ENCODE peak calls at places on chromosomes 2 and 18, in ten cellular contexts. Y, O, K, C, S, R, E, D, G and V are unnamed samples.

GRCh38 chr2:144509548-144510205 is 10.2 kb downstream of the ZEB2 start:
- DNase-seq in O (no peak), D (no peak), E (no peak), Y (no peak), K (no peak), G (no peak), C (no peak), R (no peak), S (no peak), V (no peak)

GRCh38 chr2:110206056-110206455 is 1.2 kb upstream of the NPHP1 start:
- DNase-seq in Y (no peak), G (no peak), E (peak; percentile 54), R (no peak), O (no peak), K (no peak), C (no peak), D (no peak), S (no peak), V (no peak)

GRCh38 chr2:147033046-147033445 is 811.8 kb upstream of the ACVR2A start:
- DNase-seq in E (peak; percentile 42), S (no peak), O (no peak), C (no peak), G (peak; percentile 38), D (no peak), R (no peak), K (no peak), Y (no peak), V (no peak)

GRCh38 chr2:105388971-105389381 is 9.9 kb downstream of the FHL2 start:
- DNase-seq in D (no peak), Y (no peak), K (no peak), E (peak; percentile 99), C (no peak), S (no peak), R (no peak), O (no peak), G (no peak), V (no peak)

GRCh38 chr2:214569419-214570035 is 158.7 kb downstream of the VWC2L start:
- DNase-seq in K (no peak), Y (no peak), G (no peak), R (no peak), O (no peak), S (no peak), E (no peak), C (no peak), D (no peak), V (no peak)

GRCh38 chr2:231565915-231566594 is 26.6 kb upstream of the TEX44 start:
- DNase-seq in R (no peak), D (no peak), C (no peak), S (no peak), Y (no peak), O (no peak), E (no peak), K (no peak), G (no peak), V (no peak)

GRCh38 chr2:222608081-222608480 is 47.8 kb downstream of the FARSB start:
- DNase-seq in C (no peak), R (no peak), K (no peak), S (no peak), E (no peak), D (no peak), Y (no peak), O (no peak), G (no peak), V (no peak)

GRCh38 chr2:151326532-151326931 is 30.9 kb upstream of the TNFAIP6 start:
- DNase-seq in O (no peak), E (peak; percentile 20), C (no peak), R (no peak), K (no peak), G (no peak), D (no peak), S (no peak), Y (no peak), V (no peak)

GRCh38 chr18:13756261-13756660 is 29.8 kb downstream of the RNMT start:
- DNase-seq in O (no peak), C (peak; percentile 25), G (no peak), R (no peak), D (no peak), K (no peak), E (no peak), S (no peak), Y (no peak), V (no peak)

GRCh38 chr2:101147971-101148370 is 3.2 kb downstream of the TBC1D8 start:
- DNase-seq in K (no peak), Y (no peak), R (no peak), E (no peak), D (no peak), S (no peak), C (no peak), G (no peak), O (no peak), V (no peak)

GRCh38 chr2:219045937-219046550 is 4.7 kb upstream of the CFAP65 start:
- DNase-seq in C (no peak), G (no peak), O (no peak), D (no peak), S (no peak), Y (no peak), K (peak; percentile 63), R (no peak), E (peak; percentile 25), V (peak; percentile 48)

GRCh38 chr2:71665168-71666093 is 212.1 kb downstream of the DYSF start:
- DNase-seq in O (no peak), E (no peak), Y (peak; percentile 54), C (no peak), R (no peak), G (no peak), D (no peak), S (no peak), K (peak; percentile 20), V (no peak)

GRCh38 chr2:29446852-29447251 is 331.6 kb downstream of the CLIP4 start:
- DNase-seq in K (no peak), D (no peak), R (no peak), O (no peak), Y (no peak), C (no peak), G (no peak), E (peak; percentile 7), S (no peak), V (no peak)

GRCh38 chr2:1686784-1687105 is 57.6 kb downstream of the PXDN start:
- DNase-seq in C (no peak), D (no peak), O (no peak), G (no peak), E (peak; percentile 96), Y (no peak), K (no peak), R (no peak), S (peak; percentile 59), V (no peak)

GRCh38 chr2:119157850-119158511 is 570 bp downstream of the C1QL2 start:
- DNase-seq in K (no peak), D (no peak), C (no peak), G (no peak), E (no peak), Y (no peak), S (no peak), R (no peak), O (no peak), V (no peak)

GRCh38 chr2:1886405-1886992 is 142.2 kb upstream of the PXDN start:
- DNase-seq in D (no peak), K (peak; percentile 76), S (peak; percentile 20), R (no peak), O (peak; percentile 26), Y (peak; percentile 62), C (peak; percentile 65), E (peak; percentile 60), G (no peak), V (peak; percentile 55)

GRCh38 chr2:55511508-55512124 is 7.9 kb upstream of the CFAP36 start:
- DNase-seq in S (no peak), K (peak; percentile 50), E (peak; percentile 43), D (no peak), C (no peak), G (no peak), R (no peak), Y (no peak), O (no peak), V (peak; percentile 43)

GRCh38 chr18:27378396-27379094 is 193.4 kb upstream of the CHST9 start:
- DNase-seq in S (no peak), E (peak; percentile 92), K (no peak), C (no peak), G (peak; percentile 79), D (no peak), Y (no peak), O (no peak), R (no peak), V (peak; percentile 63)

GRCh38 chr2:24722141-24722790 is 70.9 kb downstream of the PTRHD1 start:
- DNase-seq in K (no peak), D (no peak), S (no peak), G (peak; percentile 21), O (no peak), R (no peak), E (peak; percentile 41), C (no peak), Y (no peak), V (no peak)
- H3K27ac ChIP-seq in K (no peak overlapping the region), D (no peak overlapping the region), S (no peak overlapping the region), G (no peak overlapping the region), O (peak overlapping the region; percentile 22), R (no peak overlapping the region), E (no peak overlapping the region), C (peak overlapping the region; percentile 29), Y (peak overlapping the region; percentile 33), V (no peak overlapping the region)

DNA sequence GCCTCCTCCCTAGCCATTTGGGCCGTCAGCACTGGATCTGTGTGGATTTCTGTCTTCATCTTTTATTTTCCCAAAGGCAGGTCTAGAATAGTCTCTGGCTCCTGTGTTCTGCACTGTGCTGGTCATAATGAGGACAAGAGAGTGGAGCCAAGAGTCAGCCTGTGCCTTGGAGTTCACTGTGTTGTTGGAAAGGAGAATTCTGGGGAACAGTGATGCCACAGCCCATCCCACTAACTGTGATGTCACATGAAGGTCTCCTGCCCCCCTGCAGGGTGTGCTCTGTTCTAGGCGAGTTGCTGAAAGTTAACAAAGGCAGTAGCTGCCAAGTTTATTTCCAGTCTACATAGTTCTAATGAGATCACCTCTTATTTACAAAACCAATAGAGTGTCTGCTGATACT is 248.5 kb downstream of the TPGS2 start:
- DNase-seq in G (no peak), E (peak; percentile 63), C (no peak), O (peak; percentile 36), D (peak; percentile 54), K (no peak), S (no peak), Y (peak; percentile 64), R (no peak), V (no peak)
- TF ChIP-seq CTCF in G (no peak), E (no peak), C (peak; percentile 29), O (no peak), D (no peak), K (no peak), S (no peak), Y (no peak), R (no peak), V (no peak)

DNA sequence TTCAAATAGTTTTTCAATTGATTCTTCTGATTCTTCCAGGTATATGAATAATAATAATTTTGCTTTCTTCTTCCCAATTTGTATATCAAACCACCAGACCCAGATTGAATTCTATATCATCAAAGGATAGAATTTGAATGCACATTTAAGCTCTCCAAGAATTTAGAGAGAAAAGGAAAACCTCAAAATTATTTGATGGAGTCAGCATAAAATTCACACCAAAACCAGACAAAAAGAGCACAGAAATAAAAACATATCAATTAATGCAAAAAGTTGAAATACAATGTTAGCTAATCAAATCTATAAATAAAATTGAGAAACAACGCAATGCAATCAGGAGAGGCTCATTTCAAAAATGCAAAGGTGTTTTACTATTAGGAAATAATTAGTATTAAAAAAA is 248.0 kb upstream of the HS6ST1 start:
- DNase-seq in K (no peak), R (no peak), S (no peak), Y (no peak), E (no peak), D (no peak), C (no peak), O (no peak), G (no peak), V (no peak)
- H3K27ac ChIP-seq in K (no peak overlapping the region), R (no peak overlapping the region), S (no peak overlapping the region), Y (no peak overlapping the region), E (no peak overlapping the region), D (no peak overlapping the region), C (no peak overlapping the region), O (no peak overlapping the region), G (no peak overlapping the region), V (no peak overlapping the region)

GRCh38 chr2:24175631-24176030 is 778 bp downstream of the FAM228A start:
- DNase-seq in Y (no peak), E (no peak), S (no peak), D (no peak), C (no peak), R (no peak), O (no peak), G (no peak), K (no peak), V (peak; percentile 26)
- TF ChIP-seq CTCF in Y (no peak), E (no peak), S (no peak), D (no peak), C (no peak), R (no peak), O (no peak), G (no peak), K (no peak), V (no peak)